ENCODE peak calls at places on chromosome 19, in six cellular contexts. Q is breast epithelium, R is RWPE2, A is neural crest cell, S is cardiac muscle cell, Y is left ventricle myocardium inferior. H is an unnamed sample.
A peak's percentile ranks its signal among the peaks of the same experiment; 100 is the strongest.

GRCh38 chr19:30799854-30800755 is 427.9 kb downstream of the ZNF536 start:
- DNase-seq in Q (no peak), A (peak; percentile 59), S (peak; percentile 19), R (no peak), Y (peak; percentile 44), H (no peak)

GRCh38 chr19:19627716-19628498 is at the start of gene LPAR2:
- DNase-seq in Y (no peak), R (no peak), Q (peak; percentile 66), A (peak; percentile 43), S (peak; percentile 21), H (peak; percentile 66)

GRCh38 chr19:12841094-12841493 is 2.8 kb downstream of the MAST1 start:
- DNase-seq in R (no peak), Y (no peak), S (peak; percentile 52), A (peak; percentile 77), Q (no peak), H (no peak)

GRCh38 chr19:54271106-54271505 is 9.8 kb downstream of the LILRB2 start:
- DNase-seq in A (no peak), S (no peak), R (no peak), Q (no peak), Y (no peak), H (no peak)

GRCh38 chr19:52735734-52736133 is 890 bp upstream of the ZNF611 start:
- DNase-seq in Q (peak; percentile 67), Y (peak; percentile 81), S (peak; percentile 50), A (peak; percentile 55), R (no peak), H (no peak)

GRCh38 chr19:28472111-28472510 is 740.8 kb downstream of the UQCRFS1 start:
- DNase-seq in A (no peak), Y (no peak), R (no peak), S (no peak), Q (no peak), H (no peak)

GRCh38 chr19:52170863-52171320 is 529 bp downstream of the ZNF836 start:
- DNase-seq in Q (no peak), S (no peak), R (no peak), Y (peak; percentile 20), A (peak; percentile 20), H (no peak)

GRCh38 chr19:48713041-48713863 is 6.3 kb downstream of the MAMSTR start:
- DNase-seq in Y (no peak), S (no peak), R (no peak), Q (no peak), A (no peak), H (no peak)

GRCh38 chr19:48970139-48970766 is 5.1 kb downstream of the FTL start:
- DNase-seq in Y (no peak), S (no peak), Q (no peak), A (no peak), R (no peak), H (no peak)

GRCh38 chr19:49132974-49133609 is 13.7 kb downstream of the PPFIA3 start:
- DNase-seq in Y (peak; percentile 57), A (no peak), Q (no peak), R (no peak), S (no peak), H (no peak)

GRCh38 chr19:2312819-2313501 is 5.0 kb upstream of the LINGO3 start:
- DNase-seq in R (no peak), A (no peak), Q (no peak), S (no peak), Y (no peak), H (no peak)

GRCh38 chr19:12090807-12091206 is 26.3 kb downstream of the ZNF844 start:
- DNase-seq in R (no peak), Y (peak; percentile 57), A (peak; percentile 54), S (peak; percentile 78), Q (no peak), H (peak; percentile 57)

GRCh38 chr19:2461751-2462634 is 5.2 kb upstream of the LMNB2 start:
- DNase-seq in S (peak; percentile 71), Y (peak; percentile 67), R (no peak), Q (no peak), A (peak; percentile 40), H (peak; percentile 36)

GRCh38 chr19:961866-962620 is 22.1 kb upstream of the WDR18 start:
- DNase-seq in Y (no peak), S (no peak), Q (no peak), R (no peak), A (no peak), H (no peak)

GRCh38 chr19:17079710-17080440 is 4.3 kb downstream of the MYO9B start:
- DNase-seq in A (peak; percentile 65), Q (peak; percentile 66), R (peak; percentile 90), S (peak; percentile 98), Y (peak; percentile 61), H (peak; percentile 46)

GRCh38 chr19:50978772-50979390 is 4.8 kb downstream of the KLK7 start:
- DNase-seq in Y (no peak), A (no peak), Q (no peak), R (no peak), S (no peak), H (no peak)

GRCh38 chr19:17829855-17830566 is 8.7 kb upstream of the INSL3 start:
- DNase-seq in A (peak; percentile 21), Y (no peak), Q (no peak), S (peak; percentile 31), R (peak; percentile 88), H (no peak)

GRCh38 chr19:35936738-35937268 is 629 bp downstream of the LRFN3 start:
- DNase-seq in Q (no peak), Y (no peak), R (no peak), S (no peak), A (no peak), H (no peak)

GRCh38 chr19:46133101-46133627 is 8.7 kb upstream of the IGFL3 start:
- DNase-seq in Y (no peak), A (peak; percentile 38), R (peak; percentile 83), Q (no peak), S (peak; percentile 92), H (no peak)

GRCh38 chr19:42272989-42273406 is 3.9 kb downstream of the CIC start:
- DNase-seq in A (no peak), Y (no peak), Q (no peak), R (peak; percentile 58), S (no peak), H (no peak)

DNA sequence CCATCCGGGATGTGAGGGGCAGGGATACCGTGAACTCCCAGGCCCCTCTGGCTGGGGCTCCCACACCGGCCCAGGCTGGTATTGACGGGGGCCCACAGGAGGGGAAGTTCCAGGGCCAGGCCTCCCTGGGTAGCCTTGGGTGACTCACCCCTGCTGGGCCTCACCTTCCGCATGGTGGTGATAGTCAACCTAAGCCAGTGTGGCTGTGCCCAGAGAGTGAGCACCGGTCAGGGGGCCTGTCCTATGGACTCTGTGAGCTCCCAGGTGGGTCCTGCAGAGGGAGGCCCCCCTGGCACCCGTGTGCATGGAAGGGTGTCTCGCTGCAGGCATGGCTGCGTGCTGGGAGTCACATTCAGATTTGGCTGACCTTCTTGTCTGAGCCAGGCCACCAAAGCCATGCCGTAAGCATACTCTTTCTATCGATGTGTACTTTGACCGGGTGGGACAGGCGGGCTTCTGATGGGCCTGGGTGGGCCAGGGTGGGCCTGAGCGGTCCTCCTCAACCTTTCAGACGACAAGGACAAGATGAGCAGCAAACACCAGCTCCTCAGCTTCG is 27.6 kb downstream of the DHX34 start:
- DNase-seq in Y (no peak), Q (no peak), A (no peak), S (no peak), R (no peak), H (no peak)
- TF ChIP-seq CTCF in Y (no peak), Q (no peak), A (no peak), S (no peak), R (no peak), H (no peak)

GRCh38 chr19:47427241-47428176 is 8.2 kb upstream of the MEIS3 start:
- DNase-seq in A (peak; percentile 88), R (no peak), Y (peak; percentile 40), S (peak; percentile 68), Q (peak; percentile 67), H (peak; percentile 63)
- TF ChIP-seq CTCF in A (peak; percentile 91), R (peak; percentile 85), Y (peak; percentile 85), S (peak; percentile 92), Q (peak; percentile 87), H (peak; percentile 88)

GRCh38 chr19:15448778-15449619 is 757 bp downstream of the WIZ start:
- DNase-seq in R (no peak), A (no peak), S (peak; percentile 46), Q (no peak), Y (no peak), H (no peak)
- TF ChIP-seq CTCF in R (no peak), A (no peak), S (no peak), Q (no peak), Y (no peak), H (no peak)

GRCh38 chr19:6925801-6926751 is 38.7 kb downstream of the ADGRE1 start:
- DNase-seq in Y (no peak), A (no peak), Q (no peak), R (no peak), S (no peak), H (no peak)
- TF ChIP-seq CTCF in Y (no peak), A (no peak), Q (no peak), R (no peak), S (no peak), H (no peak)

GRCh38 chr19:10418281-10419199 is 1.8 kb upstream of the PDE4A start:
- DNase-seq in Q (no peak), S (peak; percentile 28), A (no peak), Y (no peak), R (no peak), H (no peak)
- TF ChIP-seq CTCF in Q (no peak), S (peak; percentile 11), A (no peak), Y (no peak), R (no peak), H (no peak)

GRCh38 chr19:55504252-55504603 is 16.0 kb downstream of the SSC5D start:
- DNase-seq in Y (no peak), Q (no peak), S (no peak), R (no peak), A (no peak), H (no peak)
- TF ChIP-seq CTCF in Y (peak; percentile 2), Q (peak; percentile 13), S (no peak), R (peak; percentile 59), A (no peak), H (peak; percentile 18)

GRCh38 chr19:33301011-33301899 is 1.1 kb downstream of the CEBPA start:
- DNase-seq in Y (no peak), Q (peak; percentile 51), R (peak; percentile 58), S (peak; percentile 14), A (no peak), H (no peak)
- TF ChIP-seq CTCF in Y (no peak), Q (no peak), R (no peak), S (no peak), A (no peak), H (no peak)

GRCh38 chr19:8491574-8491973 is 10.9 kb downstream of the PRAM1 start:
- DNase-seq in S (no peak), A (no peak), Y (no peak), R (no peak), Q (no peak), H (no peak)
- TF ChIP-seq CTCF in S (no peak), A (no peak), Y (no peak), R (no peak), Q (no peak), H (no peak)